ENCODE peak calls at places on chromosome 15, in four cellular contexts. One of them, this sample, is unnamed.

GRCh38 chr15:80275946-80276345 is 23.9 kb upstream of the CTXND1 start:
- DNase-seq in stimulated activated CD4-positive, alpha-beta T cell treated with anti-CD3 and anti-CD28 coated beads, Interleukin-1b, Interleukin-23, amount 100 ng/mL, for 24 hours: no peak
- DNase-seq in SJSA1: peak; percentile 43
- DNase-seq in CD8-positive, alpha-beta memory T cell: no peak
- DNase-seq in this sample: no peak

GRCh38 chr15:52790166-52790708 is at the start of gene ONECUT1:
- DNase-seq in CD8-positive, alpha-beta memory T cell: no peak
- DNase-seq in SJSA1: no peak
- DNase-seq in stimulated activated CD4-positive, alpha-beta T cell treated with anti-CD3 and anti-CD28 coated beads, Interleukin-1b, Interleukin-23, amount 100 ng/mL, for 24 hours: peak; percentile 38
- DNase-seq in this sample: no peak

GRCh38 chr15:71252036-71252898 is 137.0 kb downstream of the THSD4 start:
- DNase-seq in CD8-positive, alpha-beta memory T cell: no peak
- DNase-seq in SJSA1: no peak
- DNase-seq in stimulated activated CD4-positive, alpha-beta T cell treated with anti-CD3 and anti-CD28 coated beads, Interleukin-1b, Interleukin-23, amount 100 ng/mL, for 24 hours: no peak
- DNase-seq in this sample: no peak

GRCh38 chr15:60745469-60745971 is 266.6 kb upstream of the ICE2 start:
- DNase-seq in SJSA1: no peak
- DNase-seq in CD8-positive, alpha-beta memory T cell: no peak
- DNase-seq in stimulated activated CD4-positive, alpha-beta T cell treated with anti-CD3 and anti-CD28 coated beads, Interleukin-1b, Interleukin-23, amount 100 ng/mL, for 24 hours: no peak
- DNase-seq in this sample: peak; percentile 68

GRCh38 chr15:82916161-82916952 is 36.2 kb downstream of the HOMER2 start:
- DNase-seq in stimulated activated CD4-positive, alpha-beta T cell treated with anti-CD3 and anti-CD28 coated beads, Interleukin-1b, Interleukin-23, amount 100 ng/mL, for 24 hours: no peak
- DNase-seq in SJSA1: no peak
- DNase-seq in CD8-positive, alpha-beta memory T cell: no peak
- DNase-seq in this sample: no peak

GRCh38 chr15:62672268-62672667 is 370.3 kb upstream of the TPM1 start:
- DNase-seq in CD8-positive, alpha-beta memory T cell: no peak
- DNase-seq in SJSA1: no peak
- DNase-seq in stimulated activated CD4-positive, alpha-beta T cell treated with anti-CD3 and anti-CD28 coated beads, Interleukin-1b, Interleukin-23, amount 100 ng/mL, for 24 hours: no peak
- DNase-seq in this sample: no peak

GRCh38 chr15:72117448-72117697 is 577 bp downstream of the MYO9A start:
- DNase-seq in stimulated activated CD4-positive, alpha-beta T cell treated with anti-CD3 and anti-CD28 coated beads, Interleukin-1b, Interleukin-23, amount 100 ng/mL, for 24 hours: peak; percentile 28
- DNase-seq in CD8-positive, alpha-beta memory T cell: peak; percentile 65
- DNase-seq in SJSA1: peak; percentile 85
- DNase-seq in this sample: peak; percentile 56

GRCh38 chr15:80099246-80099645 is 39.8 kb downstream of the ZFAND6 start:
- DNase-seq in CD8-positive, alpha-beta memory T cell: no peak
- DNase-seq in SJSA1: no peak
- DNase-seq in stimulated activated CD4-positive, alpha-beta T cell treated with anti-CD3 and anti-CD28 coated beads, Interleukin-1b, Interleukin-23, amount 100 ng/mL, for 24 hours: no peak
- DNase-seq in this sample: no peak

GRCh38 chr15:26260517-26261133 is 397.5 kb upstream of the ATP10A start:
- DNase-seq in SJSA1: no peak
- DNase-seq in stimulated activated CD4-positive, alpha-beta T cell treated with anti-CD3 and anti-CD28 coated beads, Interleukin-1b, Interleukin-23, amount 100 ng/mL, for 24 hours: peak; percentile 3
- DNase-seq in CD8-positive, alpha-beta memory T cell: peak; percentile 12
- DNase-seq in this sample: no peak

GRCh38 chr15:54810031-54810430 is 386.7 kb downstream of the RSL24D1 start:
- DNase-seq in CD8-positive, alpha-beta memory T cell: no peak
- DNase-seq in stimulated activated CD4-positive, alpha-beta T cell treated with anti-CD3 and anti-CD28 coated beads, Interleukin-1b, Interleukin-23, amount 100 ng/mL, for 24 hours: no peak
- DNase-seq in SJSA1: no peak
- DNase-seq in this sample: no peak

GRCh38 chr15:58475573-58476524 is 44.1 kb downstream of the LIPC start:
- DNase-seq in CD8-positive, alpha-beta memory T cell: no peak
- DNase-seq in stimulated activated CD4-positive, alpha-beta T cell treated with anti-CD3 and anti-CD28 coated beads, Interleukin-1b, Interleukin-23, amount 100 ng/mL, for 24 hours: no peak
- DNase-seq in SJSA1: no peak
- DNase-seq in this sample: no peak

GRCh38 chr15:66757521-66757920 is 55.5 kb downstream of the SMAD6 start:
- DNase-seq in CD8-positive, alpha-beta memory T cell: no peak
- DNase-seq in SJSA1: no peak
- DNase-seq in stimulated activated CD4-positive, alpha-beta T cell treated with anti-CD3 and anti-CD28 coated beads, Interleukin-1b, Interleukin-23, amount 100 ng/mL, for 24 hours: no peak
- DNase-seq in this sample: no peak

GRCh38 chr15:53197426-53197839 is 407.3 kb upstream of the ONECUT1 start:
- DNase-seq in CD8-positive, alpha-beta memory T cell: no peak
- DNase-seq in SJSA1: peak; percentile 54
- DNase-seq in stimulated activated CD4-positive, alpha-beta T cell treated with anti-CD3 and anti-CD28 coated beads, Interleukin-1b, Interleukin-23, amount 100 ng/mL, for 24 hours: peak; percentile 1
- DNase-seq in this sample: peak; percentile 65

GRCh38 chr15:27826411-27826810 is 272.7 kb downstream of the OCA2 start:
- DNase-seq in stimulated activated CD4-positive, alpha-beta T cell treated with anti-CD3 and anti-CD28 coated beads, Interleukin-1b, Interleukin-23, amount 100 ng/mL, for 24 hours: no peak
- DNase-seq in CD8-positive, alpha-beta memory T cell: no peak
- DNase-seq in SJSA1: no peak
- DNase-seq in this sample: no peak

GRCh38 chr15:90713081-90713480 is 4.1 kb upstream of the BLM start:
- DNase-seq in SJSA1: no peak
- DNase-seq in stimulated activated CD4-positive, alpha-beta T cell treated with anti-CD3 and anti-CD28 coated beads, Interleukin-1b, Interleukin-23, amount 100 ng/mL, for 24 hours: no peak
- DNase-seq in CD8-positive, alpha-beta memory T cell: no peak
- DNase-seq in this sample: no peak

GRCh38 chr15:33754242-33754641 is 214.1 kb upstream of the CHRM5 start:
- DNase-seq in CD8-positive, alpha-beta memory T cell: no peak
- DNase-seq in stimulated activated CD4-positive, alpha-beta T cell treated with anti-CD3 and anti-CD28 coated beads, Interleukin-1b, Interleukin-23, amount 100 ng/mL, for 24 hours: no peak
- DNase-seq in SJSA1: no peak
- DNase-seq in this sample: no peak

GRCh38 chr15:61892140-61892539 is 168.1 kb downstream of the VPS13C start:
- DNase-seq in SJSA1: no peak
- DNase-seq in CD8-positive, alpha-beta memory T cell: no peak
- DNase-seq in stimulated activated CD4-positive, alpha-beta T cell treated with anti-CD3 and anti-CD28 coated beads, Interleukin-1b, Interleukin-23, amount 100 ng/mL, for 24 hours: no peak
- DNase-seq in this sample: no peak